ENCODE peak calls at places on chromosomes 1 and 21, in ten cellular contexts. J is HFF-Myc; S is esophagus squamous epithelium; O is aorta; V is bronchial epithelial cell; A is GM23338; B is astrocyte of the spinal cord; Q is GM06990; D is CD8-positive, alpha-beta memory T cell; E is testis. I is an unnamed sample.

GRCh38 chr21:29166333-29166732 is 35.9 kb downstream of the MAP3K7CL start:
- DNase-seq in J (no peak), S (no peak), O (no peak), V (no peak), A (no peak), B (no peak), Q (no peak), D (no peak), E (no peak), I (no peak)

GRCh38 chr1:1599919-1600860 is at the start of gene FNDC10:
- DNase-seq in J (no peak), S (no peak), O (no peak), V (no peak), A (peak; percentile 69), B (no peak), Q (no peak), D (no peak), E (no peak), I (no peak)

GRCh38 chr1:209434066-209434465 is 149.4 kb upstream of the CAMK1G start:
- DNase-seq in J (no peak), S (no peak), O (no peak), V (peak; percentile 78), A (no peak), B (no peak), Q (no peak), D (no peak), E (no peak), I (peak; percentile 84)

GRCh38 chr1:98903726-98904125 is 100.9 kb downstream of the PLPPR5 start:
- DNase-seq in J (no peak), S (no peak), O (no peak), V (no peak), A (no peak), B (peak; percentile 35), Q (no peak), D (no peak), E (no peak), I (no peak)

GRCh38 chr1:203318229-203318517 is 12.9 kb downstream of the BTG2 start:
- DNase-seq in J (no peak), S (no peak), O (no peak), V (no peak), A (no peak), B (no peak), Q (no peak), D (no peak), E (no peak), I (no peak)

GRCh38 chr1:5297878-5298239 is 643.5 kb downstream of the AJAP1 start:
- DNase-seq in J (no peak), S (no peak), O (no peak), V (no peak), A (no peak), B (no peak), Q (no peak), D (no peak), E (no peak), I (no peak)

GRCh38 chr1:244319283-244320132 is 132.2 kb downstream of the ADSS2 start:
- DNase-seq in J (no peak), S (peak; percentile 14), O (no peak), V (peak; percentile 90), A (no peak), B (peak; percentile 82), Q (peak; percentile 45), D (peak; percentile 4), E (no peak), I (peak; percentile 87)

GRCh38 chr1:61318319-61319125 is 236.2 kb downstream of the NFIA start:
- DNase-seq in J (peak; percentile 43), S (no peak), O (no peak), V (peak; percentile 91), A (no peak), B (peak; percentile 77), Q (peak; percentile 54), D (no peak), E (peak; percentile 57), I (peak; percentile 82)

GRCh38 chr1:172531412-172531811 is 1.5 kb upstream of the SUCO start:
- DNase-seq in J (no peak), S (no peak), O (no peak), V (no peak), A (no peak), B (no peak), Q (no peak), D (no peak), E (no peak), I (peak; percentile 5)

GRCh38 chr1:230254265-230254664 is 171.9 kb downstream of the PGBD5 start:
- DNase-seq in J (no peak), S (no peak), O (no peak), V (no peak), A (no peak), B (no peak), Q (no peak), D (no peak), E (no peak), I (no peak)

GRCh38 chr1:156896490-156897033 is 3.0 kb downstream of the PEAR1 start:
- DNase-seq in J (peak; percentile 72), S (no peak), O (no peak), V (peak; percentile 93), A (peak; percentile 56), B (peak; percentile 85), Q (no peak), D (no peak), E (no peak), I (peak; percentile 88)

GRCh38 chr1:223211323-223211985 is 68.4 kb upstream of the TLR5 start:
- DNase-seq in J (no peak), S (no peak), O (no peak), V (no peak), A (no peak), B (no peak), Q (no peak), D (no peak), E (no peak), I (no peak)

GRCh38 chr1:160862151-160863061 is at the start of gene CD244:
- DNase-seq in J (no peak), S (no peak), O (no peak), V (peak; percentile 37), A (no peak), B (no peak), Q (peak; percentile 28), D (no peak), E (no peak), I (peak; percentile 25)

GRCh38 chr1:35030338-35031102 is 1.2 kb downstream of the ZMYM6 start:
- DNase-seq in J (no peak), S (no peak), O (no peak), V (no peak), A (no peak), B (no peak), Q (peak; percentile 18), D (no peak), E (no peak), I (no peak)

GRCh38 chr1:35031103-35031452 is 667 bp downstream of the ZMYM6 start:
- DNase-seq in J (no peak), S (no peak), O (no peak), V (peak; percentile 57), A (peak; percentile 57), B (peak; percentile 57), Q (peak; percentile 29), D (no peak), E (peak; percentile 51), I (peak; percentile 50)

GRCh38 chr1:35033346-35033745 is 1.6 kb upstream of the ZMYM6 start:
- DNase-seq in J (no peak), S (no peak), O (no peak), V (no peak), A (no peak), B (no peak), Q (no peak), D (no peak), E (no peak), I (no peak)

GRCh38 chr1:35029756-35030155 is 2.0 kb downstream of the ZMYM6 start:
- DNase-seq in J (no peak), S (no peak), O (no peak), V (no peak), A (no peak), B (no peak), Q (no peak), D (no peak), E (no peak), I (no peak)

GRCh38 chr1:35032384-35032739 is 617 bp upstream of the ZMYM6 start:
- DNase-seq in J (no peak), S (no peak), O (no peak), V (no peak), A (no peak), B (no peak), Q (no peak), D (no peak), E (no peak), I (no peak)
- H3K4me3 ChIP-seq in J (peak overlapping the region; percentile 84), S (peak overlapping the region; percentile 62), O (no peak overlapping the region), V (peak overlapping the region; percentile 56), A (peak overlapping the region; percentile 90), B (peak overlapping the region; percentile 84), Q (no peak overlapping the region), D (no peak overlapping the region), E (peak overlapping the region; percentile 84), I (peak overlapping the region; percentile 96)

GRCh38 chr1:14320518-14320917 is 278.0 kb upstream of the KAZN start:
- DNase-seq in J (no peak), S (no peak), O (no peak), V (peak; percentile 45), A (no peak), B (peak; percentile 96), Q (no peak), D (no peak), E (no peak), I (peak; percentile 27)
- H3K4me3 ChIP-seq in J (no peak overlapping the region), S (no peak overlapping the region), O (no peak overlapping the region), V (no peak overlapping the region), A (no peak overlapping the region), B (no peak overlapping the region), Q (no peak overlapping the region), D (no peak overlapping the region), E (no peak overlapping the region), I (no peak overlapping the region)

DNA sequence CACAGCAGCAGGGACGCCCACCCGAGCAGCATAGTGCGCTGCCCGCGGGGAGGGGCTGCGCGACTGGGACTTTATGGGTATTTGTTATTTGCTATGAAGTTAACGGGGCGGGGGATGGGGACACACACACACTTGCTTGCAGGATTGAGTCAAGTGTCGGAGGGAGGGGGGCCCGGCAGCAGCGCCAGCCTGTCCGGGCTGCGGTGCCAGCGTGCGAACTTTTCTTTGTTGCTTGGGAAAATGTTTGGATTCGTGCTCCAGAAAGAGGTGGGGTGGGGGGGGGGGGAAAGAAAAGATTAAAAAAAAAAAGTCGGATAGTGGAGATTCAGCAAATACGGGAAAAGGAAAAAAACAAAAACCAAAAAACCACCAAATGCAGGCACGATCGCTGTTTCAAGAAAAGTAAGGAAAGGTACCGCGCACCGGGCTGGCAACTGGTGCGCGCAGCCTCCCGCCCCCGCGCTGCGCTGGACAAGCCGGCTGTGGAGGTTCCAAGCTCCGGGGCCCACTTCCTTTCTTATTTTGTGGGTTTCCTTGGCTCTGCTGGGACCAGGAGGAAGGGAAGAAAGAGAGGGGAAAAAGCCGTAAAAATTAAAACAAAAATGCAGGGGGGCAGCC is 419 bp downstream of the ADAMTS5 start:
- DNase-seq in J (no peak), S (no peak), O (no peak), V (no peak), A (peak; percentile 50), B (peak; percentile 14), Q (no peak), D (no peak), E (peak; percentile 46), I (no peak)
- H3K4me3 ChIP-seq in J (peak overlapping the region; percentile 55), S (peak overlapping the region; percentile 57), O (peak overlapping the region; percentile 58), V (peak overlapping the region; percentile 37), A (peak overlapping the region; percentile 72), B (peak overlapping the region; percentile 56), Q (no peak overlapping the region), D (no peak overlapping the region), E (peak overlapping the region; percentile 68), I (peak overlapping the region; percentile 42)

DNA sequence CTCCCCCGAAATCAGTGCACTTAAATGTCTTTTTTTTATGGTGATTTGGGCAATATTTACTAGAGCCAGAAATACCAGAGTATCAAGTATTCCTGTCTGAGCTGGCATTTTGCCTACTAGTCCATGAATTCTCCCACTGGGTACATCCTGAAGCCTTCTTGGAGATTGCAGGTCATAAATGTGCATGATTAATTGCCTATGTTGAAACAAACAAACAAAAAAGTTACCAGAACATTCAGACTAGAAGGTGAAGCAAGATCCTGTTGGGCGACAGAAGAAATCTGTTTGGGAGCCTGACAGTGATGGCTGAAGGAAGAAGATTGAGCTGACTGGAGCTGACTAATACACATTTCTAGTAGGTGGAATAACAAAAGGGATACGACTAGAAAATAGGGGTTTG is 127.4 kb upstream of the NRIP1 start:
- DNase-seq in J (no peak), S (no peak), O (no peak), V (peak; percentile 99), A (no peak), B (no peak), Q (no peak), D (no peak), E (no peak), I (peak; percentile 62)
- H3K4me3 ChIP-seq in J (no peak overlapping the region), S (no peak overlapping the region), O (no peak overlapping the region), V (no peak overlapping the region), A (no peak overlapping the region), B (no peak overlapping the region), Q (no peak overlapping the region), D (no peak overlapping the region), E (no peak overlapping the region), I (no peak overlapping the region)